ENCODE peak calls at places on chromosomes 3 and 15, in eight cellular contexts. One of them, this sample, is unnamed.

GRCh38 chr3:24351779-24352469 is 142.7 kb downstream of the THRB start:
- DNase-seq in COR-L47: no peak
- DNase-seq in RWPE2: no peak
- DNase-seq in left cardiac atrium: peak
- DNase-seq in NAMALWA: no peak
- DNase-seq in activated CD4-positive, CD25-positive, alpha-beta regulatory T cell treated with anti-CD3 and anti-CD28 coated beads, Interleukin-2, amount 50 U/mL, for 72 hours: no peak
- DNase-seq in foreskin fibroblast: peak
- DNase-seq in activated B cell treated with CpG ODN at 0.5 μM for 24 hours: no peak
- DNase-seq in this sample: no peak

GRCh38 chr3:172595648-172596393 is 72.6 kb upstream of the TNFSF10 start:
- DNase-seq in COR-L47: peak
- DNase-seq in activated CD4-positive, CD25-positive, alpha-beta regulatory T cell treated with anti-CD3 and anti-CD28 coated beads, Interleukin-2, amount 50 U/mL, for 72 hours: no peak
- DNase-seq in foreskin fibroblast: peak
- DNase-seq in RWPE2: no peak
- DNase-seq in activated B cell treated with CpG ODN at 0.5 μM for 24 hours: no peak
- DNase-seq in NAMALWA: peak
- DNase-seq in left cardiac atrium: no peak
- DNase-seq in this sample: no peak

GRCh38 chr3:136249091-136249490 is 1.0 kb upstream of the PCCB start:
- DNase-seq in COR-L47: no peak
- DNase-seq in left cardiac atrium: no peak
- DNase-seq in NAMALWA: no peak
- DNase-seq in activated B cell treated with CpG ODN at 0.5 μM for 24 hours: no peak
- DNase-seq in activated CD4-positive, CD25-positive, alpha-beta regulatory T cell treated with anti-CD3 and anti-CD28 coated beads, Interleukin-2, amount 50 U/mL, for 72 hours: no peak
- DNase-seq in RWPE2: no peak
- DNase-seq in foreskin fibroblast: no peak
- DNase-seq in this sample: no peak

GRCh38 chr15:76391309-76391708 is 54.7 kb downstream of the ISL2 start:
- DNase-seq in activated B cell treated with CpG ODN at 0.5 μM for 24 hours: no peak
- DNase-seq in RWPE2: no peak
- DNase-seq in NAMALWA: no peak
- DNase-seq in foreskin fibroblast: peak
- DNase-seq in activated CD4-positive, CD25-positive, alpha-beta regulatory T cell treated with anti-CD3 and anti-CD28 coated beads, Interleukin-2, amount 50 U/mL, for 72 hours: no peak
- DNase-seq in left cardiac atrium: no peak
- DNase-seq in COR-L47: no peak
- DNase-seq in this sample: no peak

GRCh38 chr3:87792532-87793321 is 266.1 kb downstream of the CGGBP1 start:
- DNase-seq in foreskin fibroblast: peak
- DNase-seq in left cardiac atrium: peak
- DNase-seq in RWPE2: peak
- DNase-seq in activated B cell treated with CpG ODN at 0.5 μM for 24 hours: peak
- DNase-seq in COR-L47: no peak
- DNase-seq in NAMALWA: no peak
- DNase-seq in activated CD4-positive, CD25-positive, alpha-beta regulatory T cell treated with anti-CD3 and anti-CD28 coated beads, Interleukin-2, amount 50 U/mL, for 72 hours: no peak
- DNase-seq in this sample: no peak

GRCh38 chr3:102687851-102688555 is 253.2 kb downstream of the ZPLD1 start:
- DNase-seq in NAMALWA: no peak
- DNase-seq in foreskin fibroblast: no peak
- DNase-seq in left cardiac atrium: no peak
- DNase-seq in activated CD4-positive, CD25-positive, alpha-beta regulatory T cell treated with anti-CD3 and anti-CD28 coated beads, Interleukin-2, amount 50 U/mL, for 72 hours: no peak
- DNase-seq in activated B cell treated with CpG ODN at 0.5 μM for 24 hours: no peak
- DNase-seq in COR-L47: peak
- DNase-seq in RWPE2: no peak
- DNase-seq in this sample: no peak

GRCh38 chr3:141407043-141407442 is 38.7 kb downstream of the ZBTB38 start:
- DNase-seq in COR-L47: no peak
- DNase-seq in activated B cell treated with CpG ODN at 0.5 μM for 24 hours: no peak
- DNase-seq in foreskin fibroblast: peak
- DNase-seq in NAMALWA: no peak
- DNase-seq in RWPE2: no peak
- DNase-seq in left cardiac atrium: no peak
- DNase-seq in activated CD4-positive, CD25-positive, alpha-beta regulatory T cell treated with anti-CD3 and anti-CD28 coated beads, Interleukin-2, amount 50 U/mL, for 72 hours: no peak
- DNase-seq in this sample: no peak

GRCh38 chr3:136512391-136512790 is 239.8 kb downstream of the STAG1 start:
- DNase-seq in left cardiac atrium: no peak
- DNase-seq in RWPE2: no peak
- DNase-seq in activated B cell treated with CpG ODN at 0.5 μM for 24 hours: no peak
- DNase-seq in activated CD4-positive, CD25-positive, alpha-beta regulatory T cell treated with anti-CD3 and anti-CD28 coated beads, Interleukin-2, amount 50 U/mL, for 72 hours: no peak
- DNase-seq in NAMALWA: no peak
- DNase-seq in foreskin fibroblast: peak
- DNase-seq in COR-L47: no peak
- DNase-seq in this sample: no peak

GRCh38 chr3:150761831-150762661 is 923 bp downstream of the SIAH2 start:
- DNase-seq in COR-L47: peak
- DNase-seq in foreskin fibroblast: peak
- DNase-seq in activated B cell treated with CpG ODN at 0.5 μM for 24 hours: peak
- DNase-seq in RWPE2: no peak
- DNase-seq in left cardiac atrium: peak
- DNase-seq in NAMALWA: peak
- DNase-seq in activated CD4-positive, CD25-positive, alpha-beta regulatory T cell treated with anti-CD3 and anti-CD28 coated beads, Interleukin-2, amount 50 U/mL, for 72 hours: peak
- DNase-seq in this sample: peak